ENCODE peak calls at places on chromosomes 16 and 17, in eight cellular contexts. O is activated effector memory CD4-positive, alpha-beta T cell treated with Interleukin-2 at 50 U/mL for 16 hours; X is head of caudate nucleus; T is activated gamma-delta T cell treated with anti-CD3 and anti-CD28 coated beads, Interleukin-2, amount 50 U/mL, for 16 hours; L is stimulated activated CD8-positive, alpha-beta memory T cell treated with anti-CD3 and anti-CD28 coated beads, Interleukin-7, amount 100 ng/mL, for 1 hour; Q is HT1080; C is effector memory CD4-positive, alpha-beta T cell; G is T47D. U is an unnamed sample.

GRCh38 chr16:86576591-86577313 is 1.6 kb upstream of the FOXL1 start:
- DNase-seq in G (no peak), T (no peak), C (no peak), O (no peak), X (no peak), Q (no peak), L (no peak), U (peak; percentile 77)

GRCh38 chr17:49050611-49051010 is 53.4 kb downstream of the IGF2BP1 start:
- DNase-seq in Q (no peak), L (no peak), C (no peak), G (no peak), O (no peak), X (no peak), T (no peak), U (no peak)

GRCh38 chr17:55198690-55199370 is 65.9 kb upstream of the HLF start:
- DNase-seq in Q (no peak), X (no peak), O (no peak), T (no peak), C (no peak), L (no peak), G (no peak), U (no peak)

GRCh38 chr17:19021622-19022083 is 17.1 kb upstream of the FAM83G start:
- DNase-seq in G (no peak), X (no peak), Q (no peak), C (peak; percentile 11), T (no peak), L (no peak), O (no peak), U (no peak)

GRCh38 chr16:8905795-8906591 is 23.8 kb downstream of the LITAFD start:
- DNase-seq in Q (no peak), T (no peak), X (no peak), G (no peak), O (no peak), L (no peak), C (no peak), U (no peak)

GRCh38 chr17:10082795-10083194 is 115.6 kb downstream of the GAS7 start:
- DNase-seq in L (no peak), O (no peak), T (no peak), C (no peak), G (no peak), X (no peak), Q (no peak), U (no peak)

GRCh38 chr16:89507834-89508590 is at the start of gene SPG7:
- DNase-seq in X (peak; percentile 83), G (peak; percentile 99), L (peak; percentile 79), O (peak; percentile 91), T (peak; percentile 83), Q (peak; percentile 82), C (peak; percentile 83), U (peak; percentile 82)

GRCh38 chr17:31571124-31571892 is 179.8 kb downstream of the RAB11FIP4 start:
- DNase-seq in T (no peak), C (no peak), L (no peak), Q (peak; percentile 20), X (no peak), O (no peak), G (no peak), U (peak; percentile 39)

GRCh38 chr16:84190731-84191388 is at the start of gene ADAD2:
- DNase-seq in X (no peak), O (no peak), Q (no peak), L (no peak), T (no peak), G (no peak), C (no peak), U (no peak)

GRCh38 chr17:21169496-21169895 is 42.7 kb downstream of the DHRS7B start:
- DNase-seq in Q (no peak), T (no peak), G (no peak), L (no peak), O (no peak), X (no peak), C (no peak), U (no peak)

GRCh38 chr17:37736428-37736827 is 8.4 kb downstream of the HNF1B start:
- DNase-seq in O (no peak), T (no peak), Q (no peak), G (no peak), L (no peak), C (no peak), X (no peak), U (no peak)

GRCh38 chr17:6471531-6472465 is 27.5 kb downstream of the PIMREG start:
- DNase-seq in Q (peak; percentile 78), C (no peak), G (no peak), T (no peak), X (no peak), O (no peak), L (no peak), U (no peak)

GRCh38 chr17:29583324-29584248 is 5.9 kb downstream of the GIT1 start:
- DNase-seq in X (no peak), Q (no peak), O (no peak), T (no peak), G (no peak), L (no peak), C (no peak), U (no peak)

GRCh38 chr17:32876414-32877163 is at the start of gene MYO1D:
- DNase-seq in L (peak; percentile 40), O (peak; percentile 49), C (peak; percentile 68), X (peak; percentile 70), T (peak; percentile 36), Q (peak; percentile 33), G (peak; percentile 61), U (peak; percentile 35)

GRCh38 chr17:36641877-36642845 is 40.8 kb downstream of the MRM1 start:
- DNase-seq in T (no peak), G (no peak), C (no peak), O (no peak), Q (no peak), L (no peak), X (no peak), U (no peak)